ENCODE peak calls at places on chromosomes 5 and 9, in ten cellular contexts. D, N, F, J, G, T, E, V, Y and P are unnamed samples.

GRCh38 chr9:126125577-126125976 is 201.1 kb upstream of the MVB12B start:
- DNase-seq in G (no peak), E (no peak), F (no peak), V (peak; percentile 37), Y (no peak), J (no peak), T (no peak), N (no peak), D (peak; percentile 26), P (no peak)

GRCh38 chr9:112125961-112126388 is 49.1 kb downstream of the SUSD1 start:
- DNase-seq in Y (no peak), T (no peak), D (no peak), V (no peak), F (no peak), N (no peak), G (no peak), J (no peak), E (peak; percentile 98), P (no peak)

GRCh38 chr9:81389569-81389993 is 299.8 kb downstream of the TLE1 start:
- DNase-seq in V (no peak), N (no peak), T (no peak), E (peak; percentile 98), G (no peak), D (no peak), J (no peak), Y (peak; percentile 78), F (peak; percentile 77), P (peak; percentile 22)

GRCh38 chr9:79382044-79382443 is 189.7 kb upstream of the TLE4 start:
- DNase-seq in Y (no peak), J (no peak), T (no peak), G (no peak), D (no peak), N (no peak), E (no peak), V (no peak), F (no peak), P (no peak)

GRCh38 chr5:159518361-159518760 is 188.1 kb upstream of the IL12B start:
- DNase-seq in D (no peak), F (no peak), J (no peak), N (no peak), V (no peak), E (no peak), G (no peak), T (no peak), Y (peak; percentile 87), P (no peak)

GRCh38 chr9:92278117-92278516 is 15.4 kb downstream of the IARS1 start:
- DNase-seq in D (no peak), T (no peak), E (no peak), V (no peak), N (no peak), Y (no peak), G (no peak), J (no peak), F (no peak), P (no peak)

GRCh38 chr9:34254141-34254913 is 74.7 kb downstream of the KIF24 start:
- DNase-seq in N (no peak), D (no peak), Y (peak; percentile 56), G (no peak), J (no peak), F (no peak), V (no peak), T (no peak), E (peak; percentile 51), P (peak; percentile 28)

GRCh38 chr9:87816041-87816440 is 66.6 kb upstream of the SPATA31E1 start:
- DNase-seq in V (no peak), D (no peak), F (no peak), G (no peak), Y (no peak), N (no peak), J (no peak), T (no peak), E (no peak), P (no peak)

GRCh38 chr5:92761585-92761984 is 819.4 kb downstream of the NR2F1-AS1 start:
- DNase-seq in N (no peak), V (no peak), D (no peak), E (no peak), G (no peak), J (no peak), T (no peak), Y (no peak), F (no peak), P (no peak)

GRCh38 chr9:135811796-135812195 is 95.5 kb downstream of the CAMSAP1 start:
- DNase-seq in N (no peak), Y (no peak), G (peak; percentile 52), T (peak; percentile 81), D (no peak), E (no peak), F (no peak), J (no peak), V (no peak), P (no peak)

GRCh38 chr5:5432020-5432707 is 9.7 kb downstream of the ICE1 start:
- DNase-seq in V (no peak), D (no peak), N (no peak), J (no peak), F (no peak), Y (no peak), E (no peak), T (no peak), G (no peak), P (no peak)

GRCh38 chr9:129211686-129212085 is 33.6 kb upstream of the IER5L start:
- DNase-seq in E (no peak), Y (no peak), G (no peak), T (no peak), V (no peak), D (no peak), N (no peak), J (no peak), F (no peak), P (no peak)

GRCh38 chr5:136032564-136032963 is 3.8 kb downstream of the TGFBI start:
- DNase-seq in E (no peak), Y (peak; percentile 49), N (no peak), V (no peak), G (no peak), D (no peak), J (no peak), F (no peak), T (no peak), P (no peak)

GRCh38 chr5:9895305-9895650 is 265.1 kb upstream of the TAS2R1 start:
- DNase-seq in F (no peak), Y (no peak), G (no peak), J (no peak), D (peak; percentile 41), E (no peak), N (no peak), T (no peak), V (no peak), P (no peak)

GRCh38 chr9:97840521-97840920 is 12.5 kb upstream of the FOXE1 start:
- DNase-seq in V (no peak), Y (no peak), F (no peak), E (no peak), T (no peak), N (no peak), J (no peak), D (no peak), G (no peak), P (no peak)

GRCh38 chr5:43854697-43855292 is 251.8 kb downstream of the NNT start:
- DNase-seq in N (no peak), T (no peak), J (no peak), F (no peak), Y (no peak), D (peak; percentile 18), V (no peak), G (no peak), E (no peak), P (no peak)

GRCh38 chr9:21081451-21081850 is 3.7 kb upstream of the IFNB1 start:
- DNase-seq in T (no peak), Y (no peak), G (no peak), N (no peak), D (no peak), J (no peak), E (no peak), F (no peak), V (no peak), P (no peak)

GRCh38 chr9:108565651-108566378 is 290.0 kb downstream of the ACTL7B start:
- DNase-seq in D (peak; percentile 47), F (peak; percentile 41), V (no peak), G (peak; percentile 74), J (no peak), Y (peak; percentile 62), T (no peak), N (peak; percentile 56), E (no peak), P (peak; percentile 72)

GRCh38 chr9:27365977-27366376 is 69.0 kb upstream of the EQTN start:
- DNase-seq in D (no peak), T (no peak), V (no peak), J (no peak), F (no peak), G (no peak), Y (no peak), E (no peak), N (no peak), P (no peak)

GRCh38 chr5:143698534-143698933 is 113.4 kb upstream of the HMHB1 start:
- DNase-seq in D (no peak), Y (peak; percentile 47), T (no peak), E (no peak), N (no peak), F (no peak), V (no peak), J (no peak), G (no peak), P (no peak)

GRCh38 chr5:103755974-103756373 is 193.4 kb upstream of the NUDT12 start:
- DNase-seq in V (no peak), G (no peak), E (no peak), N (no peak), T (no peak), Y (no peak), F (no peak), J (no peak), D (no peak), P (no peak)

GRCh38 chr9:126219717-126220116 is 106.9 kb upstream of the MVB12B start:
- DNase-seq in V (peak; percentile 33), Y (no peak), G (no peak), E (no peak), N (no peak), T (no peak), D (peak; percentile 73), F (no peak), J (no peak), P (no peak)

GRCh38 chr9:37976714-37977477 is 73.0 kb upstream of the SLC25A51 start:
- DNase-seq in G (no peak), J (no peak), D (no peak), T (no peak), V (no peak), E (no peak), N (no peak), Y (no peak), F (no peak), P (no peak)